ENCODE peak calls at places on chromosome 18, in six cellular contexts. B is neuronal stem cell, Z is H1, R is IMR-90, Q is H9, J is trophoblast cell. N is an unnamed sample.
A peak's percentile ranks its signal among the peaks of the same experiment; 100 is the strongest.

GRCh38 chr18:27184115-27185024 is 738 bp downstream of the CHST9 start:
- DNase-seq in B (no peak), Z (peak; percentile 75), R (no peak), Q (peak; percentile 62), J (no peak), N (no peak)

GRCh38 chr18:50286391-50287027 is 983 bp downstream of the CXXC1 start:
- DNase-seq in B (no peak), Z (peak; percentile 56), R (peak; percentile 29), Q (peak; percentile 57), J (no peak), N (peak; percentile 30)

GRCh38 chr18:54205951-54206350 is 18.5 kb downstream of the MBD2 start:
- DNase-seq in B (no peak), Z (no peak), R (no peak), Q (no peak), J (no peak), N (no peak)

GRCh38 chr18:47709556-47709955 is 220.9 kb downstream of the SMAD2 start:
- DNase-seq in B (no peak), Z (no peak), R (no peak), Q (no peak), J (no peak), N (no peak)

GRCh38 chr18:77103181-77103875 is 29.3 kb downstream of the MBP start:
- DNase-seq in B (no peak), Z (no peak), R (peak; percentile 60), Q (no peak), J (no peak), N (no peak)

GRCh38 chr18:50749421-50749820 is 70.4 kb downstream of the MRO start:
- DNase-seq in B (no peak), Z (no peak), R (no peak), Q (no peak), J (no peak), N (no peak)

GRCh38 chr18:48749768-48750167 is 201.0 kb downstream of the SMAD7 start:
- DNase-seq in B (no peak), Z (no peak), R (peak; percentile 43), Q (no peak), J (peak; percentile 73), N (no peak)

GRCh38 chr18:49362431-49362830 is 98.0 kb downstream of the DYM start:
- DNase-seq in B (no peak), Z (no peak), R (peak; percentile 7), Q (no peak), J (peak; percentile 43), N (no peak)

GRCh38 chr18:32848836-32849235 is 76.0 kb upstream of the KLHL14 start:
- DNase-seq in B (no peak), Z (no peak), R (no peak), Q (no peak), J (no peak), N (no peak)

GRCh38 chr18:58579561-58580047 is 49.3 kb downstream of the ALPK2 start:
- DNase-seq in B (no peak), Z (no peak), R (peak; percentile 91), Q (no peak), J (peak; percentile 94), N (no peak)

GRCh38 chr18:58611471-58612131 is 17.3 kb downstream of the ALPK2 start:
- DNase-seq in B (peak; percentile 67), Z (peak; percentile 63), R (no peak), Q (peak; percentile 61), J (peak; percentile 83), N (no peak)

GRCh38 chr18:51614033-51614432 is 416.6 kb upstream of the MEX3C start:
- DNase-seq in B (no peak), Z (no peak), R (no peak), Q (no peak), J (peak; percentile 83), N (peak; percentile 1)

GRCh38 chr18:58998421-58999203 is 133.9 kb downstream of the ZNF532 start:
- DNase-seq in B (no peak), Z (peak; percentile 37), R (peak; percentile 70), Q (no peak), J (peak; percentile 55), N (peak; percentile 68)

GRCh38 chr18:23900979-23901378 is 113.6 kb upstream of the TTC39C start:
- DNase-seq in B (no peak), Z (no peak), R (no peak), Q (no peak), J (no peak), N (no peak)

GRCh38 chr18:42094875-42095274 is 139.8 kb downstream of the PIK3C3 start:
- DNase-seq in B (no peak), Z (no peak), R (no peak), Q (no peak), J (peak; percentile 77), N (no peak)
- H4K91ac ChIP-seq in B (no peak overlapping the region), Z (no peak overlapping the region), R (no peak overlapping the region), Q (no peak overlapping the region), J (no peak overlapping the region), N (no peak overlapping the region)

DNA sequence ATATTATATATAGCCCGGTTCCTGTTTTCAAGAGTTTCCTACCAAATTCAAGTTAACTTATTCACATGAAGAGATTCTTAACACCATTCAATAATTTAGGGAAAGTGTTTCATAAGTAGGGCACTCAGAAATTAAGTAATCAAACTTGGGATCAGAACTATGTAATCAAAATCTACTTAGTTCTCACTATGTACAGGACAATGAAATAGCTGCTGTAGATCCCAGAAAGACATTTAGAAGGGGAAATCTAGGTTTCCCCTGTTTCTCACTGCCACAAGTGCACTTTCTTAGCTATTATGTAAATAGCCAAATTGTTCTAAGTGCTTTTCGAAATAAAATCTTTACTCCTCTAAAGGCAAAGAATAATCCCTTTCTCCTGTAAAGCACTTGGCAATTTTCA is 493.6 kb upstream of the SETBP1 start:
- DNase-seq in B (no peak), Z (no peak), R (no peak), Q (no peak), J (no peak), N (no peak)
- H4K91ac ChIP-seq in B (no peak overlapping the region), Z (no peak overlapping the region), R (no peak overlapping the region), Q (no peak overlapping the region), J (no peak overlapping the region), N (no peak overlapping the region)

GRCh38 chr18:60215432-60215831 is 157.1 kb downstream of the MC4R start:
- DNase-seq in B (no peak), Z (no peak), R (no peak), Q (no peak), J (no peak), N (no peak)
- H4K91ac ChIP-seq in B (no peak overlapping the region), Z (no peak overlapping the region), R (no peak overlapping the region), Q (no peak overlapping the region), J (no peak overlapping the region), N (no peak overlapping the region)

GRCh38 chr18:3982541-3982940 is 472.6 kb downstream of the DLGAP1 start:
- DNase-seq in B (no peak), Z (no peak), R (peak; percentile 61), Q (no peak), J (no peak), N (no peak)

GRCh38 chr18:3985664-3986063 is 469.4 kb downstream of the DLGAP1 start:
- DNase-seq in B (no peak), Z (no peak), R (peak; percentile 94), Q (no peak), J (no peak), N (peak; percentile 92)

GRCh38 chr18:3983351-3983969 is 471.6 kb downstream of the DLGAP1 start:
- DNase-seq in B (no peak), Z (no peak), R (peak; percentile 91), Q (no peak), J (no peak), N (peak; percentile 72)

GRCh38 chr18:3985030-3985429 is 470.1 kb downstream of the DLGAP1 start:
- DNase-seq in B (no peak), Z (no peak), R (peak; percentile 38), Q (no peak), J (no peak), N (peak; percentile 48)

DNA sequence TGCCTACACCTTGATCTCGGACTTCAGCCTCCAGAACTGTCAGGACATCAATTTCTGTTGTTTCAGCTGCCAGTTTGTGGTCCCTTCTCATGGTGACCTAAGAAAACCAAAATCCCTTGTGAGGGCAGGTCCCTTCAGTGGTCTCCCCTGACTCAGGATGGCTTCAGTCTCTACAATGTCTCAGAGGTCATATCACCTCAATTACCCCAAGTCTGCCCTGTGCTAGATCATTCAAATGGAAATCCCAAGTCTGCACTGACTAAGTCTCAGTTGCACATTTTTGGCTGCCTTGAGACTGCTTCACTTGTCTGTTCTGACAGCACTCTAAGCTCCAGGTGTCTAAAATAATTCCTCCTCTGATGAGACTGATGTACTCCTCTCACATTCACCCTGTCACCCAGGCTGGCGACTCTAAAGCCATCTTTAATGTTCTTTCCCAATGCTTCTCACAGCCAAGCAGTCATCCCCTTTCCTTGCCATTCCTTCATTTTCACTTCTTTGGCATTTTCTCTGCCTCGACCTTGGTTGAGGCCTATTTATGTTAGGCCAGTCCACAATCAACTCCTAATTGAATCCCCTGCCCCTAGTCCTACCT is 470.8 kb downstream of the DLGAP1 start:
- DNase-seq in B (no peak), Z (no peak), R (no peak), Q (no peak), J (no peak), N (no peak)
- H4K91ac ChIP-seq in B (no peak overlapping the region), Z (no peak overlapping the region), R (peak overlapping the region; percentile 75), Q (no peak overlapping the region), J (no peak overlapping the region), N (no peak overlapping the region)